ENCODE peak calls at places on chromosomes 13 and 19, in ten cellular contexts. E is activated naive CD8-positive, alpha-beta T cell treated with anti-CD3 and anti-CD28 coated beads, Interleukin-2, amount 50 U/mL, for 24 hours; X is activated CD8-positive, alpha-beta T cell treated with anti-CD3 and anti-CD28 coated beads for 36 hours; G is left ventricle myocardium superior; A is foreskin keratinocyte; M is stimulated activated naive B cell treated with anti-CD40 and anti-IgM and Interleukin-4, amounts not matched to agents 10 μg/mL and 1 μg/mL and 100 μg/mL, for 72 hours; T is left colon; I is mucosa of descending colon; P is heart right ventricle; J is SK-N-SH treated with all-trans-retinoic acid at 6 μM for 48 hours. K is an unnamed sample.

GRCh38 chr19:55545913-55546495 is 661 bp upstream of the SBK3 start:
- ATAC-seq in E (no peak), X (no peak), G (peak), A (no peak), M (no peak), T (no peak), I (no peak), P (peak), J (no peak), K (no peak)

GRCh38 chr19:6706633-6706958 is 13.9 kb downstream of the C3 start:
- ATAC-seq in E (no peak), X (peak), G (no peak), A (no peak), M (no peak), T (no peak), I (no peak), P (no peak), J (no peak), K (peak)

GRCh38 chr19:4284176-4284958 is 5.3 kb downstream of the SHD start:
- ATAC-seq in E (no peak), X (peak), G (no peak), A (peak), M (peak), T (peak), I (peak), P (no peak), J (peak), K (peak)

GRCh38 chr13:94382960-94383359 is 96.5 kb downstream of the DCT start:
- ATAC-seq in E (no peak), X (no peak), G (peak), A (no peak), M (no peak), T (no peak), I (no peak), P (no peak), J (no peak), K (no peak)

GRCh38 chr13:62525652-62526051 is 1110.0 kb upstream of the PCDH20 start:
- ATAC-seq in E (no peak), X (no peak), G (no peak), A (no peak), M (no peak), T (no peak), I (no peak), P (no peak), J (no peak), K (no peak)

GRCh38 chr19:7069904-7070226 is 362 bp downstream of the ZNF557 start:
- ATAC-seq in E (no peak), X (peak), G (no peak), A (no peak), M (peak), T (peak), I (peak), P (peak), J (peak), K (peak)

GRCh38 chr19:45472557-45473365 is 5.0 kb downstream of the FOSB start:
- ATAC-seq in E (no peak), X (no peak), G (no peak), A (no peak), M (no peak), T (no peak), I (no peak), P (no peak), J (no peak), K (no peak)

GRCh38 chr13:75869981-75870380 is 233.9 kb downstream of the LMO7 start:
- ATAC-seq in E (peak), X (peak), G (no peak), A (no peak), M (no peak), T (no peak), I (no peak), P (no peak), J (peak), K (no peak)

GRCh38 chr19:42067315-42067888 is 2.6 kb downstream of the GRIK5 start:
- ATAC-seq in E (no peak), X (no peak), G (no peak), A (no peak), M (no peak), T (no peak), I (no peak), P (no peak), J (no peak), K (no peak)

K was measured in esophagus mucosa.